ENCODE peak calls at places on chromosomes 16 and 17, in ten cellular contexts. One of them, this sample, is unnamed.

GRCh38 chr17:48569676-48570324 is 8.3 kb downstream of the HOXB4 start:
- DNase-seq in activated naive CD8-positive, alpha-beta T cell treated with anti-CD3 and anti-CD28 coated beads for 36 hours: no peak
- DNase-seq in NCI-H460: no peak
- DNase-seq in activated CD4-positive, alpha-beta T cell treated with anti-CD3 and anti-CD28 coated beads, Interleukin-2, amount 50 U/mL, for 4 hours: no peak
- DNase-seq in NCI-H748 treated with DMSO at 0.1 percent for 48 hours: no peak
- DNase-seq in GM12878: no peak
- DNase-seq in GM04503: no peak
- DNase-seq in NCI-H1694: no peak
- DNase-seq in activated CD4-positive, CD25-positive, alpha-beta regulatory T cell treated with anti-CD3 and anti-CD28 coated beads, Interleukin-2, amount 50 U/mL, for 16 hours: no peak
- DNase-seq in M059J: peak; percentile 64
- DNase-seq in this sample: no peak

GRCh38 chr16:90020260-90020837 is 1.1 kb upstream of the DBNDD1 start:
- DNase-seq in M059J: peak; percentile 70
- DNase-seq in NCI-H1694: no peak
- DNase-seq in activated naive CD8-positive, alpha-beta T cell treated with anti-CD3 and anti-CD28 coated beads for 36 hours: no peak
- DNase-seq in NCI-H460: no peak
- DNase-seq in activated CD4-positive, alpha-beta T cell treated with anti-CD3 and anti-CD28 coated beads, Interleukin-2, amount 50 U/mL, for 4 hours: no peak
- DNase-seq in GM04503: no peak
- DNase-seq in activated CD4-positive, CD25-positive, alpha-beta regulatory T cell treated with anti-CD3 and anti-CD28 coated beads, Interleukin-2, amount 50 U/mL, for 16 hours: no peak
- DNase-seq in NCI-H748 treated with DMSO at 0.1 percent for 48 hours: no peak
- DNase-seq in GM12878: no peak
- DNase-seq in this sample: peak; percentile 62

GRCh38 chr17:740240-741055 is 8.1 kb downstream of the TLCD3A start:
- DNase-seq in NCI-H460: no peak
- DNase-seq in GM04503: no peak
- DNase-seq in GM12878: peak; percentile 66
- DNase-seq in activated CD4-positive, alpha-beta T cell treated with anti-CD3 and anti-CD28 coated beads, Interleukin-2, amount 50 U/mL, for 4 hours: no peak
- DNase-seq in NCI-H748 treated with DMSO at 0.1 percent for 48 hours: no peak
- DNase-seq in activated CD4-positive, CD25-positive, alpha-beta regulatory T cell treated with anti-CD3 and anti-CD28 coated beads, Interleukin-2, amount 50 U/mL, for 16 hours: no peak
- DNase-seq in NCI-H1694: no peak
- DNase-seq in M059J: no peak
- DNase-seq in activated naive CD8-positive, alpha-beta T cell treated with anti-CD3 and anti-CD28 coated beads for 36 hours: peak; percentile 46
- DNase-seq in this sample: no peak

GRCh38 chr16:56669840-56670639 is 426 bp downstream of the MT1H start:
- DNase-seq in activated naive CD8-positive, alpha-beta T cell treated with anti-CD3 and anti-CD28 coated beads for 36 hours: no peak
- DNase-seq in activated CD4-positive, CD25-positive, alpha-beta regulatory T cell treated with anti-CD3 and anti-CD28 coated beads, Interleukin-2, amount 50 U/mL, for 16 hours: no peak
- DNase-seq in NCI-H748 treated with DMSO at 0.1 percent for 48 hours: no peak
- DNase-seq in GM04503: no peak
- DNase-seq in GM12878: no peak
- DNase-seq in activated CD4-positive, alpha-beta T cell treated with anti-CD3 and anti-CD28 coated beads, Interleukin-2, amount 50 U/mL, for 4 hours: no peak
- DNase-seq in NCI-H1694: no peak
- DNase-seq in NCI-H460: no peak
- DNase-seq in M059J: no peak
- DNase-seq in this sample: no peak

GRCh38 chr17:83050651-83051422 is 28.6 kb upstream of the METRNL start:
- DNase-seq in GM04503: no peak
- DNase-seq in activated CD4-positive, CD25-positive, alpha-beta regulatory T cell treated with anti-CD3 and anti-CD28 coated beads, Interleukin-2, amount 50 U/mL, for 16 hours: no peak
- DNase-seq in activated naive CD8-positive, alpha-beta T cell treated with anti-CD3 and anti-CD28 coated beads for 36 hours: peak; percentile 18
- DNase-seq in GM12878: no peak
- DNase-seq in M059J: no peak
- DNase-seq in activated CD4-positive, alpha-beta T cell treated with anti-CD3 and anti-CD28 coated beads, Interleukin-2, amount 50 U/mL, for 4 hours: no peak
- DNase-seq in NCI-H748 treated with DMSO at 0.1 percent for 48 hours: peak; percentile 35
- DNase-seq in NCI-H460: no peak
- DNase-seq in NCI-H1694: no peak
- DNase-seq in this sample: no peak

GRCh38 chr16:65782537-65783290 is 583.8 kb upstream of the CDH5 start:
- DNase-seq in GM04503: peak; percentile 80
- DNase-seq in GM12878: no peak
- DNase-seq in NCI-H460: no peak
- DNase-seq in activated naive CD8-positive, alpha-beta T cell treated with anti-CD3 and anti-CD28 coated beads for 36 hours: no peak
- DNase-seq in M059J: peak; percentile 87
- DNase-seq in NCI-H1694: no peak
- DNase-seq in NCI-H748 treated with DMSO at 0.1 percent for 48 hours: no peak
- DNase-seq in activated CD4-positive, CD25-positive, alpha-beta regulatory T cell treated with anti-CD3 and anti-CD28 coated beads, Interleukin-2, amount 50 U/mL, for 16 hours: no peak
- DNase-seq in activated CD4-positive, alpha-beta T cell treated with anti-CD3 and anti-CD28 coated beads, Interleukin-2, amount 50 U/mL, for 4 hours: no peak
- DNase-seq in this sample: peak; percentile 78

GRCh38 chr17:53628011-53628410 is 194.7 kb upstream of the KIF2B start:
- DNase-seq in activated naive CD8-positive, alpha-beta T cell treated with anti-CD3 and anti-CD28 coated beads for 36 hours: no peak
- DNase-seq in GM12878: no peak
- DNase-seq in M059J: peak; percentile 42
- DNase-seq in activated CD4-positive, CD25-positive, alpha-beta regulatory T cell treated with anti-CD3 and anti-CD28 coated beads, Interleukin-2, amount 50 U/mL, for 16 hours: no peak
- DNase-seq in NCI-H460: no peak
- DNase-seq in GM04503: peak; percentile 4
- DNase-seq in NCI-H1694: no peak
- DNase-seq in activated CD4-positive, alpha-beta T cell treated with anti-CD3 and anti-CD28 coated beads, Interleukin-2, amount 50 U/mL, for 4 hours: no peak
- DNase-seq in NCI-H748 treated with DMSO at 0.1 percent for 48 hours: no peak
- DNase-seq in this sample: no peak

GRCh38 chr16:6189216-6189615 is 1091.6 kb upstream of the EEF2KMT start:
- DNase-seq in NCI-H748 treated with DMSO at 0.1 percent for 48 hours: peak; percentile 44
- DNase-seq in activated naive CD8-positive, alpha-beta T cell treated with anti-CD3 and anti-CD28 coated beads for 36 hours: no peak
- DNase-seq in activated CD4-positive, alpha-beta T cell treated with anti-CD3 and anti-CD28 coated beads, Interleukin-2, amount 50 U/mL, for 4 hours: no peak
- DNase-seq in activated CD4-positive, CD25-positive, alpha-beta regulatory T cell treated with anti-CD3 and anti-CD28 coated beads, Interleukin-2, amount 50 U/mL, for 16 hours: no peak
- DNase-seq in NCI-H1694: no peak
- DNase-seq in M059J: no peak
- DNase-seq in GM04503: no peak
- DNase-seq in GM12878: no peak
- DNase-seq in NCI-H460: no peak
- DNase-seq in this sample: no peak

GRCh38 chr16:11429113-11429512 is 83.9 kb downstream of the RMI2 start:
- DNase-seq in NCI-H748 treated with DMSO at 0.1 percent for 48 hours: no peak
- DNase-seq in activated CD4-positive, alpha-beta T cell treated with anti-CD3 and anti-CD28 coated beads, Interleukin-2, amount 50 U/mL, for 4 hours: no peak
- DNase-seq in activated naive CD8-positive, alpha-beta T cell treated with anti-CD3 and anti-CD28 coated beads for 36 hours: no peak
- DNase-seq in NCI-H1694: no peak
- DNase-seq in activated CD4-positive, CD25-positive, alpha-beta regulatory T cell treated with anti-CD3 and anti-CD28 coated beads, Interleukin-2, amount 50 U/mL, for 16 hours: no peak
- DNase-seq in GM12878: no peak
- DNase-seq in M059J: no peak
- DNase-seq in GM04503: no peak
- DNase-seq in NCI-H460: no peak
- DNase-seq in this sample: no peak

This sample was measured in Daoy.